ENCODE peak calls at places on chromosomes 1 and 21, in six cellular contexts. W is left ventricle myocardium inferior, F is thoracic aorta, P is hepatocyte, T is right lobe of liver, Z is esophagus squamous epithelium. X is an unnamed sample.
A peak's percentile ranks its signal among the peaks of the same experiment; 100 is the strongest.

GRCh38 chr21:41967708-41968107 is 13.9 kb upstream of the C2CD2 start:
- DNase-seq in T (no peak), F (no peak), P (no peak), Z (no peak), W (no peak), X (no peak)

GRCh38 chr1:156126701-156127534 is 12.4 kb downstream of the LMNA start:
- DNase-seq in W (peak; percentile 41), Z (no peak), T (no peak), P (peak; percentile 65), F (no peak), X (no peak)

GRCh38 chr1:8797230-8797629 is 20.2 kb downstream of the RERE start:
- DNase-seq in W (no peak), P (no peak), Z (no peak), T (no peak), F (no peak), X (no peak)

GRCh38 chr1:44237721-44238457 is 24.6 kb downstream of the DMAP1 start:
- DNase-seq in F (no peak), Z (no peak), W (no peak), T (no peak), P (peak; percentile 88), X (no peak)

GRCh38 chr1:233151850-233152249 is 143.7 kb downstream of the PCNX2 start:
- DNase-seq in T (no peak), Z (no peak), W (peak; percentile 42), F (no peak), P (no peak), X (no peak)

GRCh38 chr21:27034796-27035195 is 67.9 kb upstream of the ADAMTS5 start:
- DNase-seq in W (no peak), T (no peak), F (no peak), Z (no peak), P (no peak), X (no peak)

GRCh38 chr21:42313501-42313969 is 1.7 kb downstream of the TFF3 start:
- DNase-seq in T (no peak), F (no peak), W (no peak), Z (no peak), P (no peak), X (peak; percentile 38)

GRCh38 chr21:42500736-42501135 is 4.7 kb upstream of the RSPH1 start:
- DNase-seq in W (no peak), Z (no peak), P (no peak), F (no peak), T (no peak), X (no peak)

GRCh38 chr1:35202048-35202719 is 9.2 kb upstream of the SFPQ start:
- DNase-seq in F (peak; percentile 19), Z (no peak), W (peak; percentile 39), T (peak; percentile 38), P (peak; percentile 86), X (no peak)

GRCh38 chr1:19654886-19655717 is 9.6 kb upstream of the HTR6 start:
- DNase-seq in W (no peak), Z (no peak), T (no peak), F (no peak), P (no peak), X (no peak)

GRCh38 chr1:188386666-188387065 is 1557.9 kb downstream of the PLA2G4A start:
- DNase-seq in T (no peak), W (no peak), F (no peak), P (no peak), Z (no peak), X (no peak)

GRCh38 chr1:45335732-45336365 is 4.1 kb upstream of the TOE1 start:
- DNase-seq in W (no peak), Z (no peak), F (no peak), T (no peak), P (peak; percentile 69), X (no peak)

GRCh38 chr1:245835386-245835785 is 671.7 kb downstream of the SMYD3 start:
- DNase-seq in F (no peak), T (no peak), P (no peak), W (no peak), Z (no peak), X (no peak)

GRCh38 chr1:37478890-37479254 is 4.5 kb downstream of the ZC3H12A start:
- DNase-seq in F (no peak), Z (no peak), T (peak; percentile 32), W (no peak), P (no peak), X (no peak)

GRCh38 chr1:12616709-12617373 is 1.2 kb downstream of the DHRS3 start:
- DNase-seq in T (peak; percentile 49), Z (no peak), F (no peak), W (peak; percentile 39), P (peak; percentile 47), X (peak; percentile 73)

GRCh38 chr1:157137773-157138219 is 399 bp downstream of the ETV3 start:
- DNase-seq in Z (no peak), W (no peak), P (peak; percentile 28), F (no peak), T (no peak), X (no peak)

GRCh38 chr1:83508485-83509151 is 490.3 kb downstream of the TTLL7 start:
- DNase-seq in F (no peak), T (no peak), W (no peak), P (peak; percentile 18), Z (no peak), X (no peak)

GRCh38 chr1:228317411-228317828 is 89.2 kb downstream of the TRIM11 start:
- DNase-seq in P (no peak), Z (no peak), W (no peak), F (no peak), T (no peak), X (no peak)

GRCh38 chr1:234206651-234207284 is 166.5 kb upstream of the COA6 start:
- DNase-seq in T (no peak), W (peak; percentile 30), F (no peak), Z (no peak), P (no peak), X (no peak)

GRCh38 chr1:228490120-228491078 is 3.2 kb downstream of the RNF187 start:
- DNase-seq in Z (no peak), F (no peak), W (peak; percentile 72), P (no peak), T (peak; percentile 65), X (no peak)

GRCh38 chr1:222097646-222098045 is 355.8 kb upstream of the DUSP10 start:
- DNase-seq in W (no peak), F (no peak), T (no peak), P (peak; percentile 21), Z (no peak), X (no peak)

GRCh38 chr1:188070848-188071247 is 1242.1 kb downstream of the PLA2G4A start:
- DNase-seq in P (no peak), T (no peak), Z (no peak), W (no peak), F (no peak), X (no peak)

GRCh38 chr21:17783816-17784598 is 35.1 kb downstream of the C21orf91 start:
- DNase-seq in W (no peak), F (no peak), Z (no peak), P (no peak), T (no peak), X (no peak)

GRCh38 chr21:17446737-17447136 is 66.1 kb upstream of the CXADR start:
- DNase-seq in Z (no peak), T (no peak), W (no peak), P (no peak), F (no peak), X (no peak)

GRCh38 chr21:17780539-17780938 is 38.6 kb downstream of the C21orf91 start:
- DNase-seq in F (no peak), T (no peak), W (no peak), P (no peak), Z (no peak), X (no peak)

GRCh38 chr1:180365039-180365438 is 135.0 kb downstream of the LHX4 start:
- DNase-seq in F (no peak), W (no peak), P (no peak), T (no peak), Z (no peak), X (no peak)

GRCh38 chr21:46643379-46644177 is 8.1 kb downstream of the PRMT2 start:
- DNase-seq in F (no peak), T (no peak), Z (no peak), P (no peak), W (no peak), X (no peak)

GRCh38 chr1:65449214-65449823 is 28.9 kb downstream of the LEPR start:
- DNase-seq in W (no peak), Z (no peak), T (peak; percentile 33), F (no peak), P (no peak), X (no peak)
- TF ChIP-seq CTCF in W (no peak), Z (no peak), T (no peak), F (no peak), P (peak; percentile 17), X (no peak)

GRCh38 chr1:15350151-15350550 is 59.5 kb upstream of the EFHD2 start:
- DNase-seq in P (no peak), Z (no peak), T (no peak), W (no peak), F (no peak), X (no peak)
- H3K4me1 ChIP-seq in P (peaks cover 9% of the 10 kb centered on the region), Z (peaks cover 32% of the 10 kb centered on the region), T (no peaks in the 10 kb centered on the region), W (peaks cover 2% of the 10 kb centered on the region), F (peaks cover 5% of the 10 kb centered on the region), X (no peaks in the 10 kb centered on the region)

GRCh38 chr1:27508139-27508665 is 18.2 kb upstream of the WASF2 start:
- DNase-seq in W (no peak), P (no peak), Z (no peak), T (no peak), F (no peak), X (no peak)
- TF ChIP-seq CTCF in W (no peak), P (peak; percentile 7), Z (no peak), T (no peak), F (no peak), X (no peak)

DNA sequence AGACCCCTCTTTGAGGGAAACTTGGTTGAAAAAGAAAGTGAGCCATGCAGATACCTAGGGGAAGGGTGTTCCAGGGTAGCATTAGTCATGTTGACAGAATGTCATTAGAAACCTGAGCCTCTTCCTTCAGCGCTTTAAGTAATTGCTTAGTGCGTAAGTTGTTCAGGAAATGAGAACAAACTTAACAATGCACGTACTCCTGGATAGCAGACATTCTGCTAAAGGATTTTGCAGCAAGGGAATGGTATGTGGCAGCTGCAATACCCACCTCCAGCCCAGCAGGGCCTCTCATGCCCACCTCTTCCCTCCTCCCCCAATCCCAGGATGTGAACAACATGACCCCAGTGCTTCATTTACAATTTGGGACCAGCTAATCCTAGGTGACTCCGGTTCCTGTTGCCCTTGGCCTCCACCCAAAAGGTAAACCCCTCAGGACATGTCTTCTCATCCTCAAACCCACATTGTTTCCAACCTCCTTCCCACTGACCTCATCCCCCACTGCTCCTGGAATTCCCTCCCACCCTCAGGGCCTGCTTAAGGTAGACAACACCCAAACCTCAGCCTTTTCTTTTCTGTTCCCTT is 98.0 kb upstream of the BCAR3 start:
- DNase-seq in T (no peak), Z (no peak), P (no peak), F (no peak), W (no peak), X (no peak)
- H3K4me1 ChIP-seq in T (no peaks in the 10 kb centered on the region), Z (no peaks in the 10 kb centered on the region), P (no peaks in the 10 kb centered on the region), F (no peaks in the 10 kb centered on the region), W (no peaks in the 10 kb centered on the region), X (no peaks in the 10 kb centered on the region)

GRCh38 chr1:160620942-160621632 is 25.8 kb downstream of the SLAMF1 start:
- DNase-seq in Z (no peak), P (no peak), W (no peak), F (no peak), T (no peak), X (no peak)
- TF ChIP-seq CTCF in Z (no peak), P (no peak), W (no peak), F (no peak), T (no peak), X (no peak)

X was measured in ascending aorta.